ENCODE peak calls at places on chromosome 18, in nine cellular contexts. L is amygdala; N is fibroblast of lung; P is stimulated activated CD4-positive, alpha-beta T cell treated with anti-CD3 and anti-CD28 coated beads, Interleukin-15, amount 100 ng/mL, for 24 hours; W is activated CD8-positive, alpha-beta memory T cell treated with anti-CD3 and anti-CD28 coated beads, Interleukin-2, amount 10 ng/mL, durations not matched to agents 7 days and 5 days; F is activated T-cell treated with anti-CD3 and anti-CD28 coated beads for 24 hours; K is bronchial epithelial cell; C is T-helper 2 cell; Z is AG08396. M is an unnamed sample.

GRCh38 chr18:11105463-11105862 is 43.9 kb downstream of the PIEZO2 start:
- DNase-seq in L (no peak), N (no peak), P (no peak), W (no peak), F (no peak), K (no peak), C (no peak), Z (no peak), M (no peak)

GRCh38 chr18:45365835-45366234 is 249.4 kb upstream of the SLC14A2 start:
- DNase-seq in L (no peak), N (peak; percentile 66), P (no peak), W (no peak), F (no peak), K (no peak), C (no peak), Z (peak; percentile 8), M (no peak)

GRCh38 chr18:54532222-54532621 is 58.8 kb upstream of the DYNAP start:
- DNase-seq in L (no peak), N (no peak), P (no peak), W (no peak), F (no peak), K (no peak), C (no peak), Z (no peak), M (no peak)

GRCh38 chr18:32040936-32041335 is 22.3 kb downstream of the RNF125 start:
- DNase-seq in L (no peak), N (no peak), P (peak; percentile 65), W (peak; percentile 88), F (peak; percentile 31), K (no peak), C (peak; percentile 97), Z (no peak), M (no peak)

GRCh38 chr18:3493501-3494244 is 43.7 kb downstream of the TGIF1 start:
- DNase-seq in L (no peak), N (no peak), P (no peak), W (no peak), F (no peak), K (no peak), C (no peak), Z (no peak), M (no peak)

GRCh38 chr18:75173125-75173432 is 35.9 kb downstream of the PTGR3 start:
- DNase-seq in L (no peak), N (no peak), P (no peak), W (no peak), F (no peak), K (no peak), C (peak; percentile 9), Z (no peak), M (peak; percentile 3)

GRCh38 chr18:64589000-64589399 is 440.1 kb upstream of the LINC00305 start:
- DNase-seq in L (no peak), N (no peak), P (no peak), W (no peak), F (no peak), K (no peak), C (no peak), Z (no peak), M (no peak)

GRCh38 chr18:75538727-75539126 is 111.2 kb upstream of the SMIM21 start:
- DNase-seq in L (no peak), N (peak; percentile 79), P (no peak), W (no peak), F (no peak), K (peak; percentile 1), C (no peak), Z (no peak), M (no peak)

GRCh38 chr18:76445275-76445674 is 49.8 kb downstream of the ZNF516 start:
- DNase-seq in L (no peak), N (peak; percentile 93), P (no peak), W (no peak), F (no peak), K (peak; percentile 55), C (no peak), Z (peak; percentile 90), M (peak; percentile 67)

GRCh38 chr18:67043276-67043675 is 439.4 kb upstream of the CDH19 start:
- DNase-seq in L (no peak), N (no peak), P (no peak), W (no peak), F (no peak), K (no peak), C (no peak), Z (no peak), M (no peak)

GRCh38 chr18:35671952-35672603 is 90.5 kb downstream of the GALNT1 start:
- DNase-seq in L (no peak), N (peak; percentile 13), P (no peak), W (no peak), F (no peak), K (peak; percentile 14), C (no peak), Z (peak; percentile 9), M (peak; percentile 11)

GRCh38 chr18:32695534-32695933 is 77.3 kb downstream of the KLHL14 start:
- DNase-seq in L (no peak), N (no peak), P (no peak), W (no peak), F (no peak), K (peak; percentile 76), C (no peak), Z (no peak), M (peak; percentile 40)